ENCODE peak calls at places on chromosomes 1 and 21, in eight cellular contexts. Z is ovary, L is transverse colon, I is psoas muscle, G is lung, B is cardiac muscle cell, Q is gastrocnemius medialis, Y is small intestine. U is an unnamed sample.

GRCh38 chr1:210262897-210263272 is 30.3 kb downstream of the SERTAD4 start:
- DNase-seq in Z (no peak), L (no peak), I (no peak), G (no peak), B (no peak), Q (no peak), Y (no peak), U (no peak)

GRCh38 chr1:159009704-159010361 is at the start of gene IFI16:
- DNase-seq in Z (peak; percentile 45), L (peak; percentile 34), I (no peak), G (peak; percentile 56), B (peak; percentile 98), Q (peak; percentile 43), Y (peak; percentile 77), U (peak; percentile 83)

GRCh38 chr1:182163821-182164223 is 102.3 kb upstream of the ZNF648 start:
- DNase-seq in Z (peak; percentile 63), L (peak; percentile 24), I (peak; percentile 85), G (no peak), B (no peak), Q (peak; percentile 52), Y (no peak), U (no peak)

GRCh38 chr21:34968414-34969333 is 80.4 kb downstream of the RUNX1 start:
- DNase-seq in Z (no peak), L (no peak), I (no peak), G (no peak), B (no peak), Q (no peak), Y (no peak), U (no peak)

GRCh38 chr1:24294228-24294672 is 24.9 kb upstream of the GRHL3 start:
- DNase-seq in Z (no peak), L (peak; percentile 37), I (no peak), G (no peak), B (peak; percentile 97), Q (peak; percentile 37), Y (no peak), U (peak; percentile 60)

GRCh38 chr1:217586586-217586985 is 44.3 kb downstream of the GPATCH2 start:
- DNase-seq in Z (no peak), L (no peak), I (no peak), G (no peak), B (no peak), Q (no peak), Y (no peak), U (no peak)

GRCh38 chr1:203557958-203558760 is 64.2 kb downstream of the OPTC start:
- DNase-seq in Z (peak; percentile 36), L (peak; percentile 10), I (peak; percentile 76), G (peak; percentile 61), B (peak; percentile 94), Q (peak; percentile 61), Y (no peak), U (peak; percentile 51)

GRCh38 chr1:70224954-70225353 is 3.8 kb downstream of the SRSF11 start:
- DNase-seq in Z (no peak), L (no peak), I (no peak), G (no peak), B (no peak), Q (no peak), Y (no peak), U (no peak)

GRCh38 chr1:113275691-113276090 is 114.6 kb upstream of the MAGI3 start:
- DNase-seq in Z (no peak), L (no peak), I (no peak), G (no peak), B (no peak), Q (no peak), Y (peak; percentile 29), U (no peak)

GRCh38 chr21:25509862-25510261 is 97.4 kb downstream of the MRPL39 start:
- DNase-seq in Z (no peak), L (no peak), I (no peak), G (no peak), B (no peak), Q (no peak), Y (no peak), U (no peak)

GRCh38 chr1:203796223-203796747 is 862 bp downstream of the ZBED6 start:
- DNase-seq in Z (no peak), L (peak; percentile 36), I (no peak), G (peak; percentile 35), B (peak; percentile 48), Q (no peak), Y (peak; percentile 44), U (peak; percentile 43)

DNA sequence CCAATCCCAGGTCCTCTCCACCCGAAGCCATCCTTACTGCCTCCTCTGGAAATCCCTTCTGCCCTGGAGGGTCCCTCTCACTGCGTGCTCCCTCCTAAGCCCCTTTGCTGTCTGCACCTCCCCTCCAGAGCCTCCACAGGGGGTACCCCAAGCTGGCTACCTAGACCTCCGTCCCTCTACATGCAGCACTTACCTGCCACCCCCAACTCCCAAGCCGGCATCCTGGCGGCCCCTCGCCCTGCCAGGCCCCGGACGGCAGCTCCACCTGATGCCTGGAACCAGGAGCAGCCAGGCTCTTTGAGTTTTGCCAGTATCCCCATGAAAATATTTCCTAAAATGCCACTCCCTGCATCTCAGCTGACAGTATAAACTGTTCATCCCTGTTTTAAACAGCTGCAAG is 4.1 kb downstream of the PRDM15 start:
- DNase-seq in Z (no peak), L (no peak), I (no peak), G (no peak), B (no peak), Q (no peak), Y (no peak), U (no peak)
- H3K4me1 ChIP-seq in Z (peaks cover 7% of the 10 kb centered on the region), L (peaks cover 4% of the 10 kb centered on the region), I (peaks cover 6% of the 10 kb centered on the region), G (peaks cover 2% of the 10 kb centered on the region), B (peaks cover 4% of the 10 kb centered on the region), Q (peaks cover 9% of the 10 kb centered on the region), Y (no peaks in the 10 kb centered on the region), U (peaks cover 9% of the 10 kb centered on the region)

GRCh38 chr1:221667504-221667903 is 74.4 kb downstream of the DUSP10 start:
- DNase-seq in Z (no peak), L (no peak), I (no peak), G (no peak), B (peak; percentile 72), Q (no peak), Y (no peak), U (peak; percentile 45)
- H3K4me3 ChIP-seq in Z (no peak overlapping the region), L (no peak overlapping the region), I (no peak overlapping the region), G (no peak overlapping the region), B (no peak overlapping the region), Q (no peak overlapping the region), Y (no peak overlapping the region), U (no peak overlapping the region)

GRCh38 chr1:154410185-154410827 is 5.2 kb downstream of the IL6R start:
- DNase-seq in Z (no peak), L (no peak), I (no peak), G (no peak), B (no peak), Q (no peak), Y (no peak), U (no peak)

GRCh38 chr1:154414606-154415005 is 9.5 kb downstream of the IL6R start:
- DNase-seq in Z (peak; percentile 30), L (no peak), I (peak; percentile 95), G (no peak), B (no peak), Q (peak; percentile 96), Y (no peak), U (no peak)

GRCh38 chr1:154411525-154411924 is 6.4 kb downstream of the IL6R start:
- DNase-seq in Z (no peak), L (no peak), I (no peak), G (no peak), B (no peak), Q (no peak), Y (no peak), U (no peak)

GRCh38 chr1:154416496-154417337 is 11.6 kb downstream of the IL6R start:
- DNase-seq in Z (peak; percentile 15), L (no peak), I (no peak), G (no peak), B (no peak), Q (no peak), Y (no peak), U (no peak)

GRCh38 chr1:154413177-154413576 is 8.0 kb downstream of the IL6R start:
- DNase-seq in Z (peak; percentile 3), L (no peak), I (no peak), G (no peak), B (no peak), Q (no peak), Y (no peak), U (no peak)
- H3K4me1 ChIP-seq in Z (peaks cover 4% of the 10 kb centered on the region), L (peaks cover 32% of the 10 kb centered on the region), I (peaks cover 87% of the 10 kb centered on the region), G (peaks cover 4% of the 10 kb centered on the region), B (no peaks in the 10 kb centered on the region), Q (peaks cover 88% of the 10 kb centered on the region), Y (peaks cover 8% of the 10 kb centered on the region), U (peaks cover 7% of the 10 kb centered on the region)

GRCh38 chr1:16155537-16156410 is at the start of gene EPHA2:
- DNase-seq in Z (peak; percentile 86), L (peak; percentile 94), I (peak; percentile 89), G (peak; percentile 94), B (peak; percentile 92), Q (peak; percentile 42), Y (peak; percentile 95), U (peak; percentile 96)
- H3K4me3 ChIP-seq in Z (peak within 1 kb of the TSS; percentile 61), L (peak within 1 kb of the TSS; percentile 65), I (peak within 1 kb of the TSS; percentile 77), G (peak within 1 kb of the TSS; percentile 76), B (peak within 1 kb of the TSS; percentile 58), Q (peak within 1 kb of the TSS; percentile 64), Y (peak within 1 kb of the TSS; percentile 91), U (peak within 1 kb of the TSS; percentile 76)